ENCODE peak calls at places on chromosomes 1 and 21, in six cellular contexts. Q, P, L, N, T and O are unnamed samples.

GRCh38 chr1:92096317-92096716 is 16.2 kb downstream of the BTBD8 start:
- DNase-seq in Q (no peak), P (no peak), L (no peak), N (no peak), T (no peak), O (no peak)

GRCh38 chr1:226887006-226887405 is 16.6 kb downstream of the PSEN2 start:
- DNase-seq in Q (no peak), P (no peak), L (no peak), N (no peak), T (no peak), O (no peak)

GRCh38 chr1:246221390-246222240 is 285.5 kb downstream of the SMYD3 start:
- DNase-seq in Q (no peak), P (no peak), L (no peak), N (no peak), T (no peak), O (no peak)

GRCh38 chr21:37669249-37669648 is 247.0 kb downstream of the KCNJ6 start:
- DNase-seq in Q (no peak), P (no peak), L (no peak), N (no peak), T (no peak), O (no peak)

GRCh38 chr1:26705788-26706237 is 10.0 kb downstream of the ARID1A start:
- DNase-seq in Q (peak), P (no peak), L (no peak), N (no peak), T (no peak), O (no peak)

GRCh38 chr21:42702720-42703119 is 49.3 kb downstream of the PDE9A start:
- DNase-seq in Q (no peak), P (no peak), L (no peak), N (no peak), T (no peak), O (no peak)

GRCh38 chr21:33761104-33762036 is 119.1 kb downstream of the ITSN1 start:
- DNase-seq in Q (peak), P (no peak), L (peak), N (no peak), T (no peak), O (no peak)

GRCh38 chr1:71054281-71054731 is 6.7 kb upstream of the PTGER3 start:
- DNase-seq in Q (no peak), P (no peak), L (no peak), N (no peak), T (no peak), O (no peak)

GRCh38 chr1:47231314-47232186 is 475 bp downstream of the TAL1 start:
- DNase-seq in Q (peak), P (no peak), L (no peak), N (no peak), T (no peak), O (peak)

GRCh38 chr1:84000954-84001495 is 2.1 kb upstream of the TTLL7 start:
- DNase-seq in Q (no peak), P (no peak), L (no peak), N (no peak), T (no peak), O (no peak)

GRCh38 chr1:237884237-237884636 is 6.5 kb downstream of the ZP4 start:
- DNase-seq in Q (no peak), P (no peak), L (no peak), N (no peak), T (no peak), O (no peak)

GRCh38 chr1:168728452-168729404 is at the start of gene DPT:
- DNase-seq in Q (no peak), P (no peak), L (no peak), N (no peak), T (no peak), O (no peak)

GRCh38 chr1:151502035-151502728 is 9.0 kb upstream of the CGN start:
- DNase-seq in Q (no peak), P (no peak), L (no peak), N (no peak), T (no peak), O (no peak)

GRCh38 chr21:32064511-32064910 is 191.7 kb downstream of the HUNK start:
- DNase-seq in Q (no peak), P (no peak), L (no peak), N (no peak), T (no peak), O (no peak)

GRCh38 chr1:247445775-247446364 is 12.0 kb downstream of the OR2B11 start:
- DNase-seq in Q (no peak), P (no peak), L (no peak), N (no peak), T (no peak), O (no peak)

GRCh38 chr21:35401476-35401875 is 352.4 kb upstream of the RUNX1 start:
- DNase-seq in Q (no peak), P (no peak), L (no peak), N (no peak), T (no peak), O (no peak)

GRCh38 chr1:245810789-245811337 is 656.1 kb downstream of the KIF26B start:
- DNase-seq in Q (no peak), P (no peak), L (no peak), N (no peak), T (no peak), O (no peak)

GRCh38 chr1:111030590-111030989 is 66.9 kb upstream of the LRIF1 start:
- DNase-seq in Q (peak), P (peak), L (peak), N (peak), T (no peak), O (peak)

GRCh38 chr1:1839311-1839965 is 51.4 kb downstream of the GNB1 start:
- DNase-seq in Q (no peak), P (no peak), L (no peak), N (no peak), T (no peak), O (no peak)

GRCh38 chr1:228295981-228296380 is 88.1 kb downstream of the OBSCN start:
- DNase-seq in Q (no peak), P (no peak), L (no peak), N (no peak), T (no peak), O (no peak)

GRCh38 chr1:41381691-41382530 is 20.7 kb downstream of the FOXO6 start:
- DNase-seq in Q (peak), P (peak), L (no peak), N (peak), T (peak), O (peak)

GRCh38 chr1:95953005-95953404 is 719.0 kb downstream of the RWDD3 start:
- DNase-seq in Q (no peak), P (no peak), L (no peak), N (no peak), T (no peak), O (no peak)

GRCh38 chr1:24954631-24955030 is 24.6 kb upstream of the RUNX3 start:
- DNase-seq in Q (no peak), P (no peak), L (no peak), N (no peak), T (no peak), O (no peak)

GRCh38 chr1:197660389-197660788 is 114.9 kb downstream of the DENND1B start:
- DNase-seq in Q (no peak), P (no peak), L (no peak), N (no peak), T (no peak), O (no peak)

GRCh38 chr1:88935522-88936222 is 44.3 kb upstream of the GTF2B start:
- DNase-seq in Q (peak), P (no peak), L (peak), N (peak), T (no peak), O (peak)

GRCh38 chr1:110300412-110300811 is 38.8 kb upstream of the RBM15 start:
- DNase-seq in Q (no peak), P (no peak), L (no peak), N (no peak), T (no peak), O (no peak)

GRCh38 chr1:162873671-162874666 is 13.0 kb upstream of the CCDC190 start:
- DNase-seq in Q (peak), P (no peak), L (peak), N (no peak), T (no peak), O (no peak)

GRCh38 chr1:185238447-185238846 is 78.6 kb downstream of the IVNS1ABP start:
- DNase-seq in Q (peak), P (no peak), L (no peak), N (no peak), T (no peak), O (peak)

GRCh38 chr1:15618685-15619525 is 1.6 kb downstream of the DDI2 start:
- DNase-seq in Q (peak), P (no peak), L (peak), N (no peak), T (no peak), O (no peak)